ENCODE peak calls at places on chromosomes 1 and 21, in seven cellular contexts. Z is naive thymus-derived CD4-positive, alpha-beta T cell; F is activated T-helper 1 cell treated with anti-CD3 and anti-CD28 coated beads, Interleukin-12 subunit alpha, Interleukin-12 subunit beta, Interleukin-2, Interleukin-4 antibody, amounts not matched to agents 30 ng/mL and 10 ng/mL and 1 ng/mL, durations not matched to agents 14 hours and 24 hours and 36 hours; G is activated naive CD4-positive, alpha-beta T cell; P is activated CD4-positive, alpha-beta T cell treated with anti-CD3 and anti-CD28 coated beads, Interleukin-2, amount 50 U/mL, for 1 hour; M is ELR; Q is Daoy. K is an unnamed sample.

GRCh38 chr1:203056516-203056915 is 29.3 kb downstream of the MYOG start:
- DNase-seq in F (no peak), Q (no peak), G (no peak), Z (no peak), M (peak), P (no peak), K (no peak)

GRCh38 chr1:154481058-154481457 is 21.0 kb upstream of the TDRD10 start:
- DNase-seq in Z (no peak), F (no peak), Q (no peak), P (no peak), G (no peak), M (no peak), K (no peak)

GRCh38 chr1:45327644-45328515 is 1.2 kb downstream of the HPDL start:
- DNase-seq in Q (no peak), M (no peak), P (no peak), F (no peak), G (no peak), Z (no peak), K (no peak)

GRCh38 chr21:43333301-43334062 is 93.4 kb downstream of the SIK1 start:
- DNase-seq in F (no peak), M (peak), P (no peak), Z (no peak), Q (peak), G (no peak), K (no peak)

GRCh38 chr21:41025057-41025390 is 142.9 kb upstream of the BACE2 start:
- DNase-seq in P (no peak), M (no peak), F (no peak), G (no peak), Z (no peak), Q (no peak), K (no peak)

GRCh38 chr21:42447732-42448131 is 44.0 kb downstream of the UBASH3A start:
- DNase-seq in Z (no peak), P (no peak), Q (no peak), G (no peak), F (no peak), M (no peak), K (no peak)

GRCh38 chr1:79042117-79042516 is 35.6 kb upstream of the ADGRL4 start:
- DNase-seq in Q (peak), Z (no peak), G (no peak), P (no peak), M (peak), F (no peak), K (no peak)

GRCh38 chr1:212132040-212132439 is 96.5 kb downstream of the DTL start:
- DNase-seq in G (no peak), P (no peak), Q (peak), M (peak), Z (no peak), F (no peak), K (no peak)

GRCh38 chr1:235450433-235450832 is 53.8 kb downstream of the B3GALNT2 start:
- DNase-seq in P (no peak), M (no peak), Z (no peak), G (no peak), Q (no peak), F (no peak), K (no peak)

GRCh38 chr1:227888404-227889046 is 59.2 kb downstream of the WNT9A start:
- DNase-seq in G (no peak), Z (no peak), F (no peak), Q (peak), M (no peak), P (no peak), K (no peak)

GRCh38 chr21:37558676-37559204 is 192.2 kb downstream of the DYRK1A start:
- DNase-seq in F (no peak), Z (no peak), P (no peak), Q (no peak), G (no peak), M (no peak), K (no peak)

GRCh38 chr1:84037758-84038611 is 39.1 kb upstream of the TTLL7 start:
- DNase-seq in F (no peak), Q (peak), Z (no peak), M (no peak), G (no peak), P (no peak), K (no peak)

GRCh38 chr21:35222021-35222420 is 172.9 kb upstream of the RUNX1 start:
- DNase-seq in P (no peak), F (no peak), Z (no peak), Q (no peak), G (no peak), M (peak), K (peak)

GRCh38 chr1:77473690-77474089 is 191.9 kb downstream of the AK5 start:
- DNase-seq in F (no peak), Q (peak), M (peak), Z (no peak), P (no peak), G (no peak), K (no peak)

GRCh38 chr1:30186586-30186985 is 536.8 kb downstream of the MATN1 start:
- DNase-seq in Z (no peak), P (no peak), M (no peak), Q (no peak), G (no peak), F (no peak), K (no peak)

GRCh38 chr1:170701962-170702361 is 38.0 kb downstream of the PRRX1 start:
- DNase-seq in M (no peak), Q (no peak), F (no peak), Z (no peak), P (no peak), G (no peak), K (no peak)

GRCh38 chr1:5990913-5991783 is 1.1 kb downstream of the NPHP4 start:
- DNase-seq in F (peak), Z (peak), P (no peak), G (no peak), M (peak), Q (peak), K (peak)

GRCh38 chr1:31453384-31454079 is 40.5 kb downstream of the SERINC2 start:
- DNase-seq in F (no peak), M (no peak), G (no peak), Z (no peak), Q (no peak), P (no peak), K (no peak)

GRCh38 chr1:232626452-232626851 is 3.5 kb downstream of the SIPA1L2 start:
- DNase-seq in G (no peak), M (no peak), Q (no peak), F (no peak), Z (no peak), P (no peak), K (no peak)

GRCh38 chr1:43666608-43667007 is 16.7 kb downstream of the KDM4A start:
- DNase-seq in F (no peak), P (no peak), M (peak), G (no peak), Z (no peak), Q (no peak), K (no peak)

GRCh38 chr1:1434131-1434811 is 1.2 kb upstream of the VWA1 start:
- DNase-seq in Q (no peak), G (no peak), F (no peak), M (no peak), Z (no peak), P (no peak), K (no peak)

GRCh38 chr1:7409278-7409677 is 361.8 kb upstream of the VAMP3 start:
- DNase-seq in P (no peak), F (no peak), Q (no peak), G (no peak), M (no peak), Z (no peak), K (no peak)

GRCh38 chr1:30712583-30712982 is 10.8 kb downstream of the MATN1 start:
- DNase-seq in Z (no peak), P (no peak), F (no peak), Q (no peak), M (no peak), G (no peak), K (no peak)

GRCh38 chr1:212797681-212798080 is 6.0 kb downstream of the TATDN3 start:
- DNase-seq in Q (no peak), F (no peak), Z (no peak), M (peak), G (no peak), P (no peak), K (no peak)

GRCh38 chr1:232226197-232226681 is 403.7 kb downstream of the SIPA1L2 start:
- DNase-seq in M (peak), F (peak), G (no peak), P (no peak), Z (no peak), Q (peak), K (peak)

K was measured in CD4-positive, CD25-positive, alpha-beta regulatory T cell.